ENCODE peak calls at places on chromosomes 3 and 15, in five cellular contexts. M is body of pancreas, W is AG09309, B is astrocyte, X is hepatocyte. Y is an unnamed sample.
A peak's percentile ranks its signal among the peaks of the same experiment; 100 is the strongest.

GRCh38 chr3:30984855-30985793 is 90.7 kb upstream of the GADL1 start:
- DNase-seq in M (no peak), W (no peak), B (peak; percentile 27), X (no peak), Y (peak; percentile 6)

GRCh38 chr3:24401090-24401810 is 93.4 kb downstream of the THRB start:
- DNase-seq in M (no peak), W (no peak), B (no peak), X (no peak), Y (no peak)

GRCh38 chr3:72042397-72043211 is 257.7 kb upstream of the PROK2 start:
- DNase-seq in M (no peak), W (peak; percentile 71), B (peak; percentile 93), X (peak; percentile 47), Y (peak; percentile 57)

GRCh38 chr3:16279010-16279409 is 14.0 kb downstream of the OXNAD1 start:
- DNase-seq in M (no peak), W (no peak), B (no peak), X (no peak), Y (no peak)

GRCh38 chr3:18246336-18247060 is 178.6 kb downstream of the SATB1 start:
- DNase-seq in M (no peak), W (peak; percentile 48), B (no peak), X (no peak), Y (no peak)

GRCh38 chr15:75920079-75920478 is 16.4 kb downstream of the FBXO22 start:
- DNase-seq in M (no peak), W (no peak), B (peak; percentile 54), X (no peak), Y (no peak)

GRCh38 chr15:25408929-25409328 is 29.9 kb downstream of the UBE3A start:
- DNase-seq in M (no peak), W (no peak), B (no peak), X (no peak), Y (no peak)

GRCh38 chr3:179035232-179035631 is 36.4 kb downstream of the ZMAT3 start:
- DNase-seq in M (no peak), W (no peak), B (no peak), X (no peak), Y (no peak)

GRCh38 chr15:27623149-27623548 is 476.0 kb downstream of the OCA2 start:
- DNase-seq in M (no peak), W (no peak), B (no peak), X (no peak), Y (no peak)

GRCh38 chr15:29233566-29233965 is 36.1 kb downstream of the NSMCE3 start:
- DNase-seq in M (no peak), W (no peak), B (peak; percentile 3), X (no peak), Y (no peak)

GRCh38 chr15:29952245-29952644 is 130.0 kb upstream of the TJP1 start:
- DNase-seq in M (no peak), W (no peak), B (no peak), X (no peak), Y (no peak)

GRCh38 chr3:160577551-160578195 is 12.3 kb upstream of the KPNA4 start:
- DNase-seq in M (peak; percentile 18), W (peak; percentile 35), B (peak; percentile 45), X (no peak), Y (peak; percentile 34)

GRCh38 chr3:135310317-135310716 is 515.3 kb downstream of the EPHB1 start:
- DNase-seq in M (no peak), W (no peak), B (no peak), X (peak; percentile 54), Y (no peak)

GRCh38 chr3:69855436-69856162 is 116.3 kb downstream of the MITF start:
- DNase-seq in M (no peak), W (no peak), B (peak; percentile 33), X (peak; percentile 41), Y (peak; percentile 41)

GRCh38 chr3:122787872-122788271 is 5.8 kb downstream of the HSPBAP1 start:
- DNase-seq in M (no peak), W (no peak), B (no peak), X (no peak), Y (no peak)

GRCh38 chr15:36079021-36079420 is 500.4 kb upstream of the CDIN1 start:
- DNase-seq in M (no peak), W (no peak), B (no peak), X (no peak), Y (no peak)

GRCh38 chr3:7793786-7794185 is 707.8 kb upstream of the LMCD1 start:
- DNase-seq in M (no peak), W (no peak), B (peak; percentile 20), X (no peak), Y (no peak)

GRCh38 chr3:10883478-10884234 is 67.6 kb downstream of the SLC6A11 start:
- DNase-seq in M (no peak), W (no peak), B (no peak), X (peak; percentile 30), Y (peak; percentile 8)

GRCh38 chr3:114112696-114113095 is 56.2 kb downstream of the QTRT2 start:
- DNase-seq in M (no peak), W (no peak), B (peak; percentile 67), X (no peak), Y (peak; percentile 39)

GRCh38 chr3:58215317-58216025 is 4.7 kb upstream of the DNASE1L3 start:
- DNase-seq in M (no peak), W (no peak), B (no peak), X (no peak), Y (no peak)

GRCh38 chr3:186619787-186620212 is 6.9 kb downstream of the AHSG start:
- DNase-seq in M (no peak), W (no peak), B (no peak), X (no peak), Y (no peak)

GRCh38 chr3:151911462-151911861 is 38.0 kb downstream of the SUCNR1 start:
- DNase-seq in M (no peak), W (no peak), B (peak; percentile 30), X (no peak), Y (no peak)

GRCh38 chr3:8565376-8565775 is 63.8 kb downstream of the LMCD1 start:
- DNase-seq in M (no peak), W (no peak), B (no peak), X (no peak), Y (no peak)

GRCh38 chr3:10312866-10313265 is 8.0 kb downstream of the SEC13 start:
- DNase-seq in M (no peak), W (no peak), B (no peak), X (no peak), Y (no peak)

GRCh38 chr3:50445919-50446318 is 57.5 kb downstream of the CACNA2D2 start:
- DNase-seq in M (peak; percentile 54), W (no peak), B (no peak), X (peak; percentile 59), Y (no peak)

GRCh38 chr3:2643606-2644005 is 466.6 kb downstream of the IL5RA start:
- DNase-seq in M (no peak), W (no peak), B (no peak), X (no peak), Y (no peak)

GRCh38 chr3:58466899-58467563 is 24.9 kb upstream of the KCTD6 start:
- DNase-seq in M (no peak), W (no peak), B (no peak), X (no peak), Y (no peak)

DNA sequence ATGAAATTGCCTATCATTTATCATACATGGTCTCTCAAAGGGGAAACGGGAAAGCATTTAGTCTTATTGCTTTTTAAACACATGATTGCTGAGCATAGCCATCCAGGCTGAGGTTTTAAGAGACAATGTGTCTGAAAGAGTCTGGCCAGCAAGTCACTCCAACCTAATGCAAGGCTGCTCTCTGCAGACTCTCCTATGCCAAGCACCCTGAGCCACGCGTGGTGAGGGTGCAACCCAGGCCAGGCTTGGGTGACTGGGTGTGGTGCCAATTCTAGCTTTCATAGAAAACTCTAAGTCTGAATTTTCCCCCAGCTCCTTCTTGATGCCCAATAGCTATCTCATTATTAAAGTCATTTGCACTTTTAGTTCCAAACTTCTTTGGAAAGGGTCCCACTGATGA is 200.3 kb downstream of the RPLP1 start:
- DNase-seq in M (no peak), W (no peak), B (no peak), X (no peak), Y (no peak)
- TF ChIP-seq CTCF in M (peak; percentile 31), W (no peak), B (no peak), X (no peak), Y (no peak)

GRCh38 chr3:66401578-66402382 is 99.0 kb downstream of the LRIG1 start:
- DNase-seq in M (peak; percentile 60), W (no peak), B (no peak), X (no peak), Y (no peak)
- H3K4me3 ChIP-seq in M (no peak overlapping the region), W (no peak overlapping the region), B (no peak overlapping the region), X (no peak overlapping the region), Y (no peak overlapping the region)

DNA sequence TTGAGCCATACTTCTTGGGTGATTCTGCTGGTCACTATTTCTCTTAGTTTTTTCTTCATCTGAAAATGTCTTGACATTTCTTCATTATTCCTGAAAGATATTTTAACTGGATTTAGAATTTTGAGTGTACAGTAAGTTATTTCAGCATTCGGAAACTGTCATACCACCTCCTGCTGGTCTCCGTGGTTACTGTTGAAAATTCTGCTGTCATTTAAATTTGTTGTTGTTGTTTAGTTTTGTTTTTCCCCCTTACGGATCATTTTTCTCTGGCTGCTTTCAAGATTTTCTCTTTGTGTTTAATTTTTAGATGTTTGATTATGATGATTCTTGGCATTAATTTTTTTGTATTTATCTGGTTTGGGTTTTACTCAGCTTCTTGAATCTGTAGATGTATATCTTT is 100.5 kb downstream of the CHRNA7 start:
- DNase-seq in M (no peak), W (no peak), B (no peak), X (no peak), Y (no peak)
- TF ChIP-seq CTCF in M (no peak), W (no peak), B (no peak), X (no peak), Y (no peak)

GRCh38 chr3:79820089-79820488 is 52.3 kb upstream of the ROBO1 start:
- DNase-seq in M (no peak), W (no peak), B (no peak), X (no peak), Y (no peak)
- H3K4me3 ChIP-seq in M (no peak overlapping the region), W (no peak overlapping the region), B (no peak overlapping the region), X (no peak overlapping the region), Y (no peak overlapping the region)

GRCh38 chr3:43442872-43443395 is 156.6 kb downstream of the SNRK start:
- DNase-seq in M (no peak), W (no peak), B (no peak), X (no peak), Y (no peak)
- TF ChIP-seq CTCF in M (no peak), W (no peak), B (no peak), X (no peak), Y (no peak)